ENCODE peak calls at places on chromosomes 4 and X, in ten cellular contexts. L is DND-41, N is keratinocyte, U is mucosa of descending colon, E is tibial nerve, Z is psoas muscle, G is cardiac fibroblast, W is astrocyte of the spinal cord, K is GM12864, V is WERI-Rb-1. X is an unnamed sample.

GRCh38 chrX:47561653-47562151 is 697 bp downstream of the ARAF start:
- DNase-seq in U (no peak), Z (no peak), V (no peak), G (no peak), L (no peak), K (no peak), N (no peak), W (no peak), E (no peak), X (no peak)

GRCh38 chr4:77505958-77506319 is 99.7 kb upstream of the CXCL13 start:
- DNase-seq in V (no peak), W (no peak), E (no peak), L (no peak), G (no peak), N (no peak), K (no peak), U (no peak), Z (no peak), X (no peak)

GRCh38 chr4:26235500-26235899 is 85.3 kb upstream of the RBPJ start:
- DNase-seq in G (peak; percentile 69), N (peak; percentile 35), K (no peak), E (peak; percentile 51), L (no peak), Z (peak; percentile 80), U (peak; percentile 61), V (peak; percentile 58), W (peak; percentile 40), X (peak; percentile 71)

GRCh38 chr4:123230061-123230460 is 166.5 kb upstream of the SPRY1 start:
- DNase-seq in W (no peak), N (no peak), Z (no peak), L (no peak), E (no peak), V (no peak), U (no peak), K (no peak), G (no peak), X (peak; percentile 62)

GRCh38 chr4:110508827-110509446 is 33.0 kb downstream of the ENPEP start:
- DNase-seq in W (peak; percentile 54), U (no peak), L (no peak), K (no peak), V (no peak), N (no peak), G (peak; percentile 70), Z (no peak), E (no peak), X (peak; percentile 65)

GRCh38 chr4:44916406-44916805 is 190.1 kb upstream of the GNPDA2 start:
- DNase-seq in E (no peak), V (no peak), G (peak; percentile 27), Z (no peak), W (peak; percentile 10), K (no peak), N (no peak), U (no peak), L (no peak), X (peak; percentile 59)

GRCh38 chr4:97828646-97829045 is 314.6 kb downstream of the STPG2 start:
- DNase-seq in L (no peak), V (peak; percentile 87), U (no peak), Z (no peak), W (no peak), N (no peak), E (no peak), G (no peak), K (no peak), X (no peak)

GRCh38 chrX:86148024-86148511 is at the start of gene DACH2:
- DNase-seq in G (peak; percentile 65), U (peak; percentile 75), Z (peak; percentile 81), W (peak; percentile 49), L (no peak), V (peak; percentile 38), E (peak; percentile 19), K (no peak), N (peak; percentile 4), X (peak; percentile 57)

GRCh38 chr4:80005863-80006262 is 67.2 kb downstream of the ANTXR2 start:
- DNase-seq in Z (no peak), U (no peak), L (no peak), G (peak; percentile 28), N (peak; percentile 23), W (no peak), E (no peak), V (no peak), K (no peak), X (peak; percentile 29)

GRCh38 chr4:37475776-37476175 is 210.4 kb downstream of the RELL1 start:
- DNase-seq in Z (no peak), V (no peak), W (no peak), K (no peak), L (no peak), N (no peak), E (no peak), G (no peak), U (no peak), X (no peak)
- TF ChIP-seq CTCF in Z (no peak), V (no peak), W (no peak), K (no peak), L (no peak), N (no peak), E (no peak), G (no peak), U (no peak), X (no peak)

GRCh38 chr4:174254613-174255012 is 28.9 kb downstream of the FBXO8 start:
- DNase-seq in U (no peak), K (no peak), L (no peak), E (no peak), V (no peak), N (no peak), Z (no peak), G (no peak), W (no peak), X (no peak)

GRCh38 chr4:174255374-174255773 is 28.1 kb downstream of the FBXO8 start:
- DNase-seq in U (no peak), V (no peak), W (no peak), N (no peak), Z (no peak), K (no peak), E (no peak), G (no peak), L (no peak), X (no peak)

GRCh38 chr4:174252412-174252811 is 31.1 kb downstream of the FBXO8 start:
- DNase-seq in E (no peak), W (no peak), L (no peak), Z (no peak), N (peak; percentile 23), G (no peak), K (no peak), U (no peak), V (no peak), X (no peak)

GRCh38 chr4:174256277-174256713 is 27.2 kb downstream of the FBXO8 start:
- DNase-seq in W (peak; percentile 54), L (no peak), V (no peak), N (no peak), Z (no peak), E (no peak), K (no peak), G (peak; percentile 72), U (no peak), X (peak; percentile 70)

DNA sequence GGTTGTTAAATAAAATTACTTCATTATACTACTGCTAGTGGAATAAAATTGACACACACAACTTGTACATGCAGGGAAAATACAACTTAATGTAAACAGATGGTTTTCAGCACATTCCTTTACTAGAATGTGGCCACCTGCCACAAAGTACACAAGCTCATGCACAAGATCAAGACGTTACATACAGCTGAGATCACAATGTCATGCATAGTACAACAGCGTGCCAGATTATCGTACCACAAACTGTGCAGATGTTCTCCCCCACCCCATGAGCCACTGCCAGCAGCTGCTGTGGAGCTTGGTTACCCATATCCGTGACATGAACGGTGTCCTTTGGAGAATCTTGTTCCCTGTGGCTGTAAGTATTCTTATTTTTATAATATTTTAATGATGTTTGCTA is 27.7 kb downstream of the FBXO8 start:
- DNase-seq in V (no peak), W (peak; percentile 72), E (no peak), G (peak; percentile 85), U (no peak), N (no peak), L (no peak), Z (no peak), K (no peak), X (peak; percentile 86)
- H3K4me3 ChIP-seq in V (no peak overlapping the region), W (no peak overlapping the region), E (no peak overlapping the region), G (no peak overlapping the region), U (no peak overlapping the region), N (no peak overlapping the region), L (no peak overlapping the region), Z (no peak overlapping the region), K (no peak overlapping the region), X (peak overlapping the region; percentile 23)

GRCh38 chrX:110402855-110403230 is 44.2 kb downstream of the RTL9 start:
- DNase-seq in Z (no peak), V (no peak), U (no peak), E (no peak), G (no peak), N (no peak), W (no peak), K (no peak), L (no peak), X (no peak)

GRCh38 chrX:110403436-110403835 is 44.8 kb downstream of the RTL9 start:
- DNase-seq in K (no peak), G (no peak), W (no peak), L (no peak), N (no peak), V (no peak), U (no peak), Z (no peak), E (no peak), X (no peak)

GRCh38 chrX:110402091-110402854 is 43.6 kb downstream of the RTL9 start:
- DNase-seq in L (no peak), N (no peak), W (peak; percentile 34), U (no peak), K (no peak), G (peak; percentile 78), V (no peak), E (peak; percentile 26), Z (peak; percentile 66), X (peak; percentile 62)

GRCh38 chrX:110399497-110399896 is 40.8 kb downstream of the RTL9 start:
- DNase-seq in G (no peak), K (no peak), U (no peak), N (no peak), E (no peak), V (no peak), Z (no peak), W (no peak), L (no peak), X (no peak)

GRCh38 chrX:110401142-110401541 is 42.5 kb downstream of the RTL9 start:
- DNase-seq in Z (no peak), K (no peak), U (no peak), V (no peak), N (no peak), G (no peak), W (no peak), L (no peak), E (no peak), X (no peak)
- TF ChIP-seq CTCF in Z (no peak), K (peak; percentile 30), U (no peak), V (no peak), N (no peak), G (no peak), W (no peak), L (no peak), E (no peak), X (no peak)

GRCh38 chr4:41142946-41143720 is 71.2 kb downstream of the APBB2 start:
- DNase-seq in U (no peak), E (peak; percentile 76), L (no peak), V (no peak), Z (peak; percentile 63), W (peak; percentile 96), K (no peak), N (no peak), G (peak; percentile 97), X (peak; percentile 96)
- H3K4me3 ChIP-seq in U (no peak overlapping the region), E (no peak overlapping the region), L (no peak overlapping the region), V (no peak overlapping the region), Z (peak overlapping the region; percentile 3), W (no peak overlapping the region), K (no peak overlapping the region), N (peak overlapping the region; percentile 18), G (peak overlapping the region; percentile 0), X (peak overlapping the region; percentile 29)